ENCODE peak calls at places on chromosomes 7 and 10, in eight cellular contexts. A, J, G, Q, E, L, T and W are unnamed samples.

GRCh38 chr7:25087855-25088254 is 37.2 kb downstream of the CYCS start:
- DNase-seq in E (no peak), J (peak), A (no peak), T (no peak), L (no peak), Q (no peak), G (no peak), W (no peak)

GRCh38 chr10:120508393-120508792 is 51.4 kb downstream of the PLPP4 start:
- DNase-seq in L (peak), J (no peak), Q (no peak), T (no peak), A (peak), E (peak), G (no peak), W (no peak)

GRCh38 chr10:3877092-3878000 is 92.3 kb upstream of the KLF6 start:
- DNase-seq in L (no peak), Q (no peak), E (no peak), G (no peak), A (peak), J (no peak), T (no peak), W (no peak)

GRCh38 chr10:112842832-112843360 is 107.2 kb upstream of the TCF7L2 start:
- DNase-seq in T (no peak), G (no peak), J (no peak), Q (no peak), A (peak), L (no peak), E (no peak), W (no peak)

GRCh38 chr7:98418636-98419315 is 17.9 kb upstream of the BAIAP2L1 start:
- DNase-seq in L (peak), T (no peak), A (peak), J (no peak), Q (no peak), G (no peak), E (peak), W (peak)

GRCh38 chr10:26334232-26334931 is 103.8 kb upstream of the APBB1IP start:
- DNase-seq in E (no peak), L (no peak), A (no peak), G (no peak), T (no peak), Q (no peak), J (no peak), W (no peak)

GRCh38 chr7:17392846-17393245 is 94.4 kb downstream of the AHR start:
- DNase-seq in J (no peak), T (no peak), L (no peak), Q (no peak), E (peak), G (no peak), A (peak), W (no peak)

GRCh38 chr10:5574642-5575131 is 49.9 kb downstream of the CALML3 start:
- DNase-seq in J (no peak), Q (peak), L (no peak), G (no peak), A (no peak), T (no peak), E (no peak), W (no peak)

DNA sequence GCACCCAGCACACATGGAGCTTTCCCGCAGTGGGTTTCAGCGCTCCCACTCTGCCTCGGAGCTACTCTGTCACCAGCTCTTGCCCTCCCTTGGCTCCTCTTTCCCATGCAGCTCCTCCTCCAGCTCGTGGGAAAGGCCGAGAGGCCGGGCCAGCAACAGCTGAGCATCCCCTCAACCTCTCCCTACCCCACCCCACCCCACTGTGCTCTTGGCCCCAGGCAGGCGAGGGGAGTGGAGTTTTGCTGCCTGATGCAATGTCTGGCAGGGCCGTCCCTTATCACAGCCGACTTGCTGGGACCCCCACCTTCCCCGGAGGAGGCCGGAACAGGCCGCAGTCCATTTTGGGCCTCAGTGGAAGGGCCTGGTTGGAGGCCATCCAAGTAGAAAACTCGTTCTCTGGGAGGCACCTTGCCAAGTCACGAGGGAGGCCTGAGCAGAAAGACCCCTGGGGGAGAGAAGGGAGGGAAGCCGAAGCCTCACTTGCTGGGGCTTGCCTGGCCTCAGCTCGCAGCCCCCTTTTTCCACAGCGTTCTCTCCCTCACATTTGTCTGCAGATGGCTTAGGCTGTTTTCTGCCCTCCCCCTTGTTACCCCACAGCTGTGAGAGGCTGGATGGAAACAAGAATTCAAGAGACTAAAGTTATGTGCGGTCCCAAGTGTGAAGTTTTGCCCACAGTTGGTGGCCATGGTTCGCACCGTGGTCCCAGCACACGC is 35.3 kb downstream of the CHST3 start:
- DNase-seq in A (peak), Q (peak), L (no peak), J (no peak), T (peak), E (no peak), G (peak), W (no peak)
- H3K4me3 ChIP-seq in A (no peak), Q (no peak), L (no peak), J (no peak), T (peak), E (no peak), G (no peak), W (no peak)

GRCh38 chr10:43075612-43076003 is 1.3 kb upstream of the RET start:
- DNase-seq in T (no peak), L (no peak), Q (no peak), E (no peak), J (no peak), A (no peak), G (peak), W (no peak)
- TF ChIP-seq CTCF in T (no peak), L (peak), Q (no peak), E (peak), J (peak), A (no peak), G (peak), W (no peak)

GRCh38 chr10:79186742-79187544 is 118.2 kb downstream of the ZMIZ1 start:
- DNase-seq in L (no peak), A (no peak), G (no peak), T (no peak), E (no peak), J (no peak), Q (no peak), W (no peak)
- H3K4me3 ChIP-seq in L (no peak), A (no peak), G (no peak), T (no peak), E (no peak), J (no peak), Q (no peak), W (no peak)

DNA sequence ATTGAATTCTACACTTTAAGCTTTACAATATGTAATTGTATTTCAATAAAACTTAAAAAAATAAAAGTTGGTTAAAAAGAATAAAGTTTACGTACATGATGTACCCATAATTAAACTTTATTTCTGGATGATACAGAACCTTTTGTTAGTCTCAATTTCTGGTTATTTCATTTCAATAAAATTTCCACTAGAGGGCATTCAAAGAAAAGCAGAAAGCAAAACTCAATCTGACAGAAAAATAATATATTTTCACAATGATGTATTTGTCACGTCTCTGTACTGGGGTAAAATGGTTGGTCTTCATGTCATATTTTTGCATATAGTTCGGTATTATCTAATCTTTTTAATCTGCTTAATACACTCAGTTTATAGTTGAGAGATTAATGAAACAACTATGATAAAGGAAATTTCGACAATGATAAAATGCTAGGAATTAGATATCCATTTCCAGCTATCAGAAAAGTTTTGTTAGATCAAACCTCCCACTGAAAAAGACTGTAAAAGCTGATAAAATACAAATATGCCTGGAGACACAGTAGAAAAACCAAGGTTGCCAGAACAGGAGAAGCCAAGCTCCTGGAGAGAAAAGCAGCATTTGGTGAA is 27.4 kb downstream of the ASZ1 start:
- DNase-seq in A (no peak), T (no peak), L (no peak), G (no peak), E (no peak), Q (no peak), J (no peak), W (no peak)
- TF ChIP-seq CTCF in A (peak), T (no peak), L (peak), G (peak), E (peak), Q (no peak), J (no peak), W (peak)

GRCh38 chr10:132722980-132723970 is 62.7 kb downstream of the NKX6-2 start:
- DNase-seq in Q (peak), J (no peak), A (no peak), L (no peak), G (peak), E (no peak), T (no peak), W (no peak)
- H3K4me3 ChIP-seq in Q (peak), J (no peak), A (no peak), L (no peak), G (no peak), E (no peak), T (no peak), W (no peak)

GRCh38 chr10:84850826-84851225 is 522.4 kb downstream of the CCSER2 start:
- DNase-seq in T (no peak), J (no peak), E (no peak), G (no peak), A (no peak), Q (no peak), L (no peak), W (no peak)

GRCh38 chr10:84842593-84842992 is 514.2 kb downstream of the CCSER2 start:
- DNase-seq in T (no peak), G (no peak), E (no peak), Q (no peak), L (no peak), J (no peak), A (no peak), W (peak)

GRCh38 chr10:84848967-84849366 is 520.6 kb downstream of the CCSER2 start:
- DNase-seq in L (no peak), A (no peak), Q (no peak), T (no peak), E (no peak), G (no peak), J (no peak), W (no peak)

GRCh38 chr10:84846646-84847045 is 518.3 kb downstream of the CCSER2 start:
- DNase-seq in T (no peak), E (no peak), J (no peak), G (no peak), A (no peak), Q (no peak), L (no peak), W (no peak)

GRCh38 chr10:84845628-84846261 is 517.4 kb downstream of the CCSER2 start:
- DNase-seq in Q (no peak), E (no peak), G (peak), L (no peak), T (no peak), A (no peak), J (no peak), W (peak)
- TF ChIP-seq CTCF in Q (no peak), E (no peak), G (peak), L (peak), T (no peak), A (no peak), J (peak), W (peak)

GRCh38 chr10:48489099-48489498 is 115.8 kb downstream of the ARHGAP22 start:
- DNase-seq in J (no peak), L (no peak), A (no peak), Q (no peak), T (no peak), G (no peak), E (no peak), W (no peak)
- H3K4me3 ChIP-seq in J (no peak), L (no peak), A (no peak), Q (no peak), T (no peak), G (no peak), E (no peak), W (no peak)

DNA sequence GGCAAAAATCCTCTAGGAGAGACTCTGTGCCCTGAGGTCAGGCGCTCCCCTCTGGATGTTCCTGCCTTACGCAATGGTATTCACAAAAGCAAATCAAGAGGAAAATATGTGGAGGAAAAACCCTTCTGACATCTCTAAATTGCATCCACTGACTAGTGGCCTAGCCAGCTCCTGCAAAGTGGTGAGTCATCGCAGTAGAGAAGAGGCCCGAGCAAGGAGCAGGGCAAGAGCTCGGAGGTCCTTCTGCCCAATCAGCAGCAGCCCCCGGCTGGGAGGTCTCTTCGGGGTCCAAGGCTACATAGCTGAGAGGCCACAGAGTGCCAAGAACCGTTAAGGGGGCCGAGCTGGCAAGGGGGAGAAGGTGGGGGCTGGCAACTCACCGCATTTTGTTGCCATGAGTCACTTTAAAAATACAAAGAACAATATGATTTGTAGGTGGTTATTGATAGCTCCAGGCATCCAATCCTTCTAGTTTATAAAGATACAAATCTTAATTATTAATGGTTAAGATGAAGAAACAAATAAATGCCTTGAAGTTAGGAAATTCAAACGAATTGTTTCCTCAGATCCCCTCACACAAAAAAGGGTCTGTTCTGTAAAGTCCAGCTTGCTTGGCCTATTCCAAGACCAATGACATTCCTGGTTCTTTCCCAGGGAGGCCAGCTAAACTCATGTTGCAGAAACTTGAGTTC is 161.6 kb downstream of the PKD1L1 start:
- DNase-seq in T (peak), L (peak), E (peak), A (peak), Q (peak), J (no peak), G (peak), W (peak)
- TF ChIP-seq CTCF in T (no peak), L (no peak), E (no peak), A (peak), Q (no peak), J (no peak), G (no peak), W (no peak)